ENCODE peak calls at places on chromosomes 11 and 22, in four cellular contexts. T, Y, E and O are unnamed samples.

GRCh38 chr11:26730711-26731460 is 9.0 kb upstream of the SLC5A12 start:
- DNase-seq in T (no peak), Y (peak), E (no peak), O (no peak)

GRCh38 chr11:124717786-124718634 is 21.7 kb upstream of the NRGN start:
- DNase-seq in T (peak), Y (peak), E (peak), O (no peak)

GRCh38 chr11:393219-394033 is 583 bp upstream of the PKP3 start:
- DNase-seq in T (no peak), Y (no peak), E (no peak), O (peak)

GRCh38 chr11:32312865-32313403 is 122.4 kb downstream of the WT1 start:
- DNase-seq in T (no peak), Y (peak), E (peak), O (peak)

GRCh38 chr11:47768090-47768620 is 1.0 kb upstream of the FNBP4 start:
- DNase-seq in T (peak), Y (peak), E (no peak), O (peak)

GRCh38 chr22:50260801-50261614 is 475 bp downstream of the MAPK12 start:
- DNase-seq in T (no peak), Y (peak), E (no peak), O (no peak)

GRCh38 chr22:40597541-40598453 is 38.7 kb downstream of the MRTFA start:
- DNase-seq in T (no peak), Y (no peak), E (no peak), O (no peak)

GRCh38 chr11:96095884-96096301 is 172.0 kb upstream of the MTMR2 start:
- DNase-seq in T (no peak), Y (no peak), E (no peak), O (peak)

GRCh38 chr22:35192121-35192918 is 65.0 kb upstream of the HMGXB4 start:
- DNase-seq in T (no peak), Y (no peak), E (no peak), O (no peak)

GRCh38 chr11:119149371-119150275 is 771 bp downstream of the ABCG4 start:
- DNase-seq in T (peak), Y (peak), E (peak), O (no peak)

GRCh38 chr11:10629431-10630002 is 61.1 kb upstream of the LYVE1 start:
- DNase-seq in T (no peak), Y (no peak), E (no peak), O (no peak)

GRCh38 chr11:64321533-64321932 is 3.6 kb downstream of the PRDX5 start:
- DNase-seq in T (no peak), Y (no peak), E (no peak), O (peak)

GRCh38 chr22:24466831-24467249 is 28.3 kb upstream of the UPB1 start:
- DNase-seq in T (no peak), Y (no peak), E (no peak), O (no peak)

GRCh38 chr11:63805844-63806415 is 7.3 kb upstream of the SPINDOC start:
- DNase-seq in T (no peak), Y (no peak), E (no peak), O (no peak)

GRCh38 chr11:32497951-32498350 is 62.6 kb upstream of the WT1 start:
- DNase-seq in T (no peak), Y (no peak), E (no peak), O (no peak)

GRCh38 chr22:23801886-23802377 is 15.2 kb downstream of the SMARCB1 start:
- DNase-seq in T (no peak), Y (no peak), E (no peak), O (no peak)

GRCh38 chr22:41302016-41302767 is 867 bp downstream of the ZC3H7B start:
- DNase-seq in T (peak), Y (peak), E (no peak), O (no peak)

GRCh38 chr11:114163231-114163631 is 103.7 kb downstream of the ZBTB16 start:
- DNase-seq in T (no peak), Y (no peak), E (no peak), O (no peak)

GRCh38 chr22:27019827-27020226 is 362.4 kb downstream of the MIAT start:
- DNase-seq in T (no peak), Y (no peak), E (no peak), O (no peak)

GRCh38 chr22:28937206-28938025 is 54.0 kb downstream of the ZNRF3 start:
- DNase-seq in T (no peak), Y (no peak), E (no peak), O (no peak)

GRCh38 chr11:68643576-68643975 is 40.8 kb upstream of the GAL start:
- DNase-seq in T (no peak), Y (peak), E (no peak), O (no peak)

GRCh38 chr11:69588270-69588669 is 52.7 kb upstream of the CCND1 start:
- DNase-seq in T (no peak), Y (no peak), E (no peak), O (no peak)

GRCh38 chr11:114171257-114172054 is 111.9 kb downstream of the ZBTB16 start:
- DNase-seq in T (no peak), Y (no peak), E (no peak), O (peak)

GRCh38 chr11:57791321-57792059 is 29.9 kb downstream of the CTNND1 start:
- DNase-seq in T (no peak), Y (no peak), E (peak), O (no peak)

GRCh38 chr11:134380785-134381184 is 31.3 kb downstream of the B3GAT1 start:
- DNase-seq in T (no peak), Y (no peak), E (no peak), O (no peak)

GRCh38 chr11:73233211-73233610 is 15.1 kb downstream of the P2RY2 start:
- DNase-seq in T (no peak), Y (peak), E (peak), O (no peak)

GRCh38 chr11:105468154-105468553 is 141.7 kb upstream of the GRIA4 start:
- DNase-seq in T (no peak), Y (no peak), E (no peak), O (no peak)

GRCh38 chr11:57180964-57181363 is 789 bp upstream of the LRRC55 start:
- DNase-seq in T (no peak), Y (no peak), E (no peak), O (no peak)

GRCh38 chr22:43566021-43566420 is 154.2 kb downstream of the MPPED1 start:
- DNase-seq in T (no peak), Y (peak), E (no peak), O (no peak)

GRCh38 chr11:128415539-128415938 is 171.8 kb downstream of the ETS1 start:
- DNase-seq in T (no peak), Y (no peak), E (no peak), O (no peak)

DNA sequence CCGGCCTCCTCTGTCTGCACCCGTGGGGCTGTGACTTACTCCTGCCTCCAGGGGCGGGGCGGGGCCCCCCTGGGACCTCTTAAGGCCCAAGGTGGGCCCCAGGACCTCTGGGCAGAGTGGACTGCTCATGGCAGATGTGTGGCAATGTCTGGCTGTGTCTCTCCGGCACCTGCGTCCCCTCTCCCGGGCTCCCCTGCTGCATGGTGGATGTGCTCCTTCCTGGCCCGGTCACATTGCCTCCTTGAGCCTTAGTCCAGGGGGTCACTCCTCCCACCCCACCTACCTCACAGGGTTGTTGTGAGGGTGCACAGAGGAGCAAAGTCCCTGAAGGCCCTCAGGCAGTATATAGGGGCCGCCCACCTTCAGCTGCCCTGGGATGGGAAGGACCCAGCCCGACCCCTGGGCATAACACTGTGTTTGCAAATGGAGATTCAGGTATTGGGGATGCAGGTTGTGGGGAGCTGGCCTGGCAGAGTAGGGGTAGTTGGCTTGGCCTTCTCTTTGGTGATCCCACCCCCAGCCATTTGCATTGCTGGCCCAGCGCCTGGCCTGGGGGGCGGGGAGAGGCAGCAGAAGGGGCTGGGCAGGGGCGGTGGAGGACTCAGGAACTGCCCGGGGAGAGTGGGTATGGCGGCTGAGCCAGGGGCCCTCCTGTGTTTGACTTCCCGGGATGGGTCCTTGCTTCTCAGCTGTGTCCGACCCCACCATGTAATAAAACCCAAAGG is 11.3 kb downstream of the KCTD17 start:
- DNase-seq in T (no peak), Y (no peak), E (no peak), O (no peak)
- H3K9ac ChIP-seq in T (no peak), Y (no peak), E (no peak), O (no peak)

GRCh38 chr22:36469094-36469710 is 12.2 kb downstream of the TXN2 start:
- DNase-seq in T (no peak), Y (no peak), E (no peak), O (no peak)
- H3K9ac ChIP-seq in T (no peak), Y (no peak), E (no peak), O (no peak)

DNA sequence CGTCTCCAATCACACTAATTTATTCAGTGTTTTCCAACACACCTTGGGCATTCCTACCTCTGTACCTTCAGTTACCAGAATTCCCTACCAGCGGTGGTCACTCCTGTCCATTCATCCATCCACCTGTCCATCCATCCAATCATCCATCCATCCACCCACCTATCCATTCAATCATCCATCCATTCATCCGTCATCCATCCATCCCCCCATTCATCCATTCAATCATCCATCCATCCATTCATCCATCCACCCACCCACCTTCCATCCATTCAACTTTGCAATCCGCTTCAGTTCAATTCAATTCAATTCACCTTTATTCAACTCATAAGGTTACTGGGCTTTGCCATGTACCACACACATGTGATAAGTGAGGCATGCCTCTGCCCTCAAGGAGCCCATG is 22.1 kb upstream of the EIF3D start:
- DNase-seq in T (no peak), Y (no peak), E (no peak), O (no peak)
- H3K9ac ChIP-seq in T (no peak), Y (no peak), E (no peak), O (no peak)

GRCh38 chr22:19621372-19622060 is 92.8 kb upstream of the SEPTIN5 start:
- DNase-seq in T (no peak), Y (no peak), E (no peak), O (no peak)
- H3K9ac ChIP-seq in T (peak), Y (no peak), E (no peak), O (no peak)

GRCh38 chr11:130145328-130145812 is 14.2 kb upstream of the ST14 start:
- DNase-seq in T (no peak), Y (no peak), E (no peak), O (peak)
- H3K9ac ChIP-seq in T (no peak), Y (no peak), E (no peak), O (peak)

GRCh38 chr22:42343551-42344081 is 73.2 kb upstream of the TCF20 start:
- DNase-seq in T (no peak), Y (peak), E (no peak), O (no peak)

GRCh38 chr22:42343136-42343484 is 72.7 kb upstream of the TCF20 start:
- DNase-seq in T (no peak), Y (no peak), E (no peak), O (no peak)

GRCh38 chr22:42345458-42345857 is 75.0 kb upstream of the TCF20 start:
- DNase-seq in T (no peak), Y (no peak), E (no peak), O (no peak)

GRCh38 chr22:42342426-42343135 is 72.1 kb upstream of the TCF20 start:
- DNase-seq in T (no peak), Y (no peak), E (no peak), O (no peak)

DNA sequence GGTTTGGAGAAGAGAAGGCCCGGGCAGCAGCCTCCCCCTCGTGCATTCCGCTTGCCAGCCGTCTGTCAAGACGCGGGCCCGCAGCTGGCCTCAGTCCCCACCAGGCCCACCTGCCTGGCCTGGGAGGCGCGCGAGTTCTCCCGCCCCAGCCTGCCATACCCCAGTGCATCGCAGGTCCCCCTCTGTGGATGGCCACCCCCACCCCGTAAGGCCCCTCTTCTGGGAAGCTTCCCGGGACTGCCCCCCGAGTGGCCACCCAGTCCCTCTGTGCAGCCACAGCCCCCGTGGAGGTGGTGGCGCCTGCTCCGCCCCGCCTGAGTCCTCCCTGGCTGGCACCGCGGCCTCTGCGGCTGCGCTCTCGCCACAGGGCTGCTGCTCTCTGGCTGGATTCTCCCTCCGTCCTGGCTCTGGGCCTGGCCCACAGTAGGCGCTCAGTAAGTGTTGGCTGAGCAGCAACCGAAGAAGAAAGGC is 74.0 kb upstream of the TCF20 start:
- DNase-seq in T (no peak), Y (no peak), E (peak), O (no peak)
- H3K9ac ChIP-seq in T (no peak), Y (no peak), E (no peak), O (peak)